ENCODE peak calls at places on chromosome 7, in ten cellular contexts. One of them, this sample, is unnamed.
A peak's percentile ranks its signal among the peaks of the same experiment; 100 is the strongest.

GRCh38 chr7:28986028-28986427 is 27.9 kb upstream of the TRIL start:
- DNase-seq in AG04450: no peak
- DNase-seq in PC-3: no peak
- DNase-seq in tibial artery: no peak
- DNase-seq in adrenal gland: no peak
- DNase-seq in CD4-positive, alpha-beta T cell: no peak
- DNase-seq in OCI-LY7: no peak
- DNase-seq in fibroblast of lung: no peak
- DNase-seq in endothelial cell: no peak
- DNase-seq in GM10248: no peak
- DNase-seq in this sample: no peak

GRCh38 chr7:70571986-70572385 is 560.0 kb upstream of the GALNT17 start:
- DNase-seq in AG04450: no peak
- DNase-seq in PC-3: no peak
- DNase-seq in tibial artery: no peak
- DNase-seq in adrenal gland: no peak
- DNase-seq in CD4-positive, alpha-beta T cell: no peak
- DNase-seq in OCI-LY7: no peak
- DNase-seq in fibroblast of lung: no peak
- DNase-seq in endothelial cell: no peak
- DNase-seq in GM10248: no peak
- DNase-seq in this sample: no peak

GRCh38 chr7:28708033-28708451 is 250.1 kb downstream of the TRIL start:
- DNase-seq in AG04450: no peak
- DNase-seq in PC-3: no peak
- DNase-seq in tibial artery: no peak
- DNase-seq in adrenal gland: no peak
- DNase-seq in CD4-positive, alpha-beta T cell: no peak
- DNase-seq in OCI-LY7: no peak
- DNase-seq in fibroblast of lung: peak; percentile 88
- DNase-seq in endothelial cell: no peak
- DNase-seq in GM10248: no peak
- DNase-seq in this sample: no peak

GRCh38 chr7:41104621-41105020 is 598.3 kb downstream of the INHBA start:
- DNase-seq in AG04450: no peak
- DNase-seq in PC-3: no peak
- DNase-seq in tibial artery: no peak
- DNase-seq in adrenal gland: no peak
- DNase-seq in CD4-positive, alpha-beta T cell: no peak
- DNase-seq in OCI-LY7: no peak
- DNase-seq in fibroblast of lung: peak; percentile 73
- DNase-seq in endothelial cell: no peak
- DNase-seq in GM10248: no peak
- DNase-seq in this sample: no peak

GRCh38 chr7:132059141-132059540 is 502.7 kb upstream of the PODXL start:
- DNase-seq in AG04450: no peak
- DNase-seq in PC-3: no peak
- DNase-seq in tibial artery: no peak
- DNase-seq in adrenal gland: no peak
- DNase-seq in CD4-positive, alpha-beta T cell: no peak
- DNase-seq in OCI-LY7: no peak
- DNase-seq in fibroblast of lung: no peak
- DNase-seq in endothelial cell: no peak
- DNase-seq in GM10248: no peak
- DNase-seq in this sample: no peak

GRCh38 chr7:149006345-149006725 is 22.0 kb downstream of the PDIA4 start:
- DNase-seq in AG04450: no peak
- DNase-seq in PC-3: no peak
- DNase-seq in tibial artery: no peak
- DNase-seq in adrenal gland: no peak
- DNase-seq in CD4-positive, alpha-beta T cell: no peak
- DNase-seq in OCI-LY7: no peak
- DNase-seq in fibroblast of lung: no peak
- DNase-seq in endothelial cell: no peak
- DNase-seq in GM10248: no peak
- DNase-seq in this sample: no peak

GRCh38 chr7:74219416-74219815 is 9.6 kb downstream of the LAT2 start:
- DNase-seq in AG04450: no peak
- DNase-seq in PC-3: no peak
- DNase-seq in tibial artery: no peak
- DNase-seq in adrenal gland: no peak
- DNase-seq in CD4-positive, alpha-beta T cell: no peak
- DNase-seq in OCI-LY7: no peak
- DNase-seq in fibroblast of lung: no peak
- DNase-seq in endothelial cell: no peak
- DNase-seq in GM10248: no peak
- DNase-seq in this sample: no peak

GRCh38 chr7:29005829-29006228 is 47.7 kb upstream of the TRIL start:
- DNase-seq in AG04450: no peak
- DNase-seq in PC-3: peak; percentile 46
- DNase-seq in tibial artery: no peak
- DNase-seq in adrenal gland: no peak
- DNase-seq in CD4-positive, alpha-beta T cell: no peak
- DNase-seq in OCI-LY7: no peak
- DNase-seq in fibroblast of lung: peak; percentile 73
- DNase-seq in endothelial cell: no peak
- DNase-seq in GM10248: no peak
- DNase-seq in this sample: no peak

GRCh38 chr7:139844779-139845442 is 15.8 kb downstream of the TBXAS1 start:
- DNase-seq in AG04450: no peak
- DNase-seq in PC-3: peak; percentile 14
- DNase-seq in tibial artery: no peak
- DNase-seq in adrenal gland: no peak
- DNase-seq in CD4-positive, alpha-beta T cell: no peak
- DNase-seq in OCI-LY7: no peak
- DNase-seq in fibroblast of lung: no peak
- DNase-seq in endothelial cell: no peak
- DNase-seq in GM10248: no peak
- DNase-seq in this sample: no peak

GRCh38 chr7:155508372-155509024 is 37.9 kb downstream of the CNPY1 start:
- DNase-seq in AG04450: no peak
- DNase-seq in PC-3: no peak
- DNase-seq in tibial artery: no peak
- DNase-seq in adrenal gland: no peak
- DNase-seq in CD4-positive, alpha-beta T cell: no peak
- DNase-seq in OCI-LY7: no peak
- DNase-seq in fibroblast of lung: no peak
- DNase-seq in endothelial cell: no peak
- DNase-seq in GM10248: no peak
- DNase-seq in this sample: no peak

GRCh38 chr7:97457054-97457453 is 274.8 kb upstream of the TAC1 start:
- DNase-seq in AG04450: no peak
- DNase-seq in PC-3: no peak
- DNase-seq in tibial artery: no peak
- DNase-seq in adrenal gland: no peak
- DNase-seq in CD4-positive, alpha-beta T cell: no peak
- DNase-seq in OCI-LY7: no peak
- DNase-seq in fibroblast of lung: no peak
- DNase-seq in endothelial cell: no peak
- DNase-seq in GM10248: no peak
- DNase-seq in this sample: no peak

GRCh38 chr7:34728156-34728555 is 70.1 kb downstream of the NPSR1 start:
- DNase-seq in AG04450: no peak
- DNase-seq in PC-3: no peak
- DNase-seq in tibial artery: no peak
- DNase-seq in adrenal gland: no peak
- DNase-seq in CD4-positive, alpha-beta T cell: no peak
- DNase-seq in OCI-LY7: no peak
- DNase-seq in fibroblast of lung: no peak
- DNase-seq in endothelial cell: no peak
- DNase-seq in GM10248: no peak
- DNase-seq in this sample: no peak

DNA sequence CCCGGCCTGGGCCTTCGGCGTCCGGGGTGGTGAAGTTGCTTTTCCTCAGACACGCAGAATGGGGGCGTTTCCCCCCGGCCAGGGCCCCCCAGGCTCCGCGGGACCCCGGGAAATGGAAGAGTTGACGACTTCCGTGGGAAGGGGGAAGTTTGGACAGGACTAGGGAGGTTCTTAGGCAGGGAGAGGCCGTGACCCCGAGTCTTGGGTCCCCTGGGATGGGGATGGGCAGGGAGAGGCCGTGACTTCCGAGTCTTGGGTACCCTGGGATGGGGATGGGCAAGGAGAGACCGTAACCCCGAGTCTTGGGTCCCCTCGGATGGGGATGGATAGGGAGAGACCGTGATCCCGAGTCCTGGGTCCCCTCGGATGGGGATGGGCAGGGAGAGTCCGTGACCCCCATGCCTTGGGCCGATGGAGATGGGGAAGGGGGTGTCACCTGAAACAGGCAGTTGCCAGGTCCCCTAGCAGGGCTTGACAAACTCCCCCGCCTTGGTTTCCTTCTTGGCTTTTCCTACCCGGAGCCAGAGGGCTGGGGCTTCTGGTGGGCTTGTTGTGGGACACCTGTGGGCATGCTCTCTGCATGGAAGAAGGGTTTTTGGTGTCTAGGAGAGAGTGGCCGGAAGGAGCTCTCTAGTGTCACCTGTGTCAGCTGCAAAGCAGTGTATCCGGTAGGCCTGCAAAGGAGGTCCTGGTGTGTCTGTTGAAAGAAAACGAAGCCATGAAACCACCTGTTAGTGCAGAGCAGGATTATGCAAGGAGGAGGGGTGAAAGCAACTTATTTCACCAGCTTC is 1.1 kb downstream of the TRRAP start:
- DNase-seq in AG04450: no peak
- DNase-seq in PC-3: peak; percentile 59
- DNase-seq in tibial artery: no peak
- DNase-seq in adrenal gland: no peak
- DNase-seq in CD4-positive, alpha-beta T cell: peak; percentile 55
- DNase-seq in OCI-LY7: peak; percentile 96
- DNase-seq in fibroblast of lung: no peak
- DNase-seq in endothelial cell: no peak
- DNase-seq in GM10248: peak; percentile 78
- DNase-seq in this sample: peak; percentile 34
- TF ChIP-seq CTCF in AG04450: no peak
- TF ChIP-seq CTCF in PC-3: peak; percentile 49
- TF ChIP-seq CTCF in tibial artery: no peak
- TF ChIP-seq CTCF in adrenal gland: no peak
- TF ChIP-seq CTCF in CD4-positive, alpha-beta T cell: peak; percentile 71
- TF ChIP-seq CTCF in OCI-LY7: peak; percentile 63
- TF ChIP-seq CTCF in fibroblast of lung: no peak
- TF ChIP-seq CTCF in endothelial cell: peak; percentile 10
- TF ChIP-seq CTCF in GM10248: peak; percentile 46
- TF ChIP-seq CTCF in this sample: no peak

GRCh38 chr7:109206196-109206595 is 636.5 kb downstream of the DNAJB9 start:
- DNase-seq in AG04450: no peak
- DNase-seq in PC-3: no peak
- DNase-seq in tibial artery: no peak
- DNase-seq in adrenal gland: no peak
- DNase-seq in CD4-positive, alpha-beta T cell: no peak
- DNase-seq in OCI-LY7: no peak
- DNase-seq in fibroblast of lung: no peak
- DNase-seq in endothelial cell: no peak
- DNase-seq in GM10248: no peak
- DNase-seq in this sample: no peak
- TF ChIP-seq CTCF in AG04450: no peak
- TF ChIP-seq CTCF in PC-3: peak; percentile 17
- TF ChIP-seq CTCF in tibial artery: no peak
- TF ChIP-seq CTCF in adrenal gland: no peak
- TF ChIP-seq CTCF in CD4-positive, alpha-beta T cell: no peak
- TF ChIP-seq CTCF in OCI-LY7: peak; percentile 54
- TF ChIP-seq CTCF in fibroblast of lung: no peak
- TF ChIP-seq CTCF in endothelial cell: no peak
- TF ChIP-seq CTCF in GM10248: peak; percentile 3
- TF ChIP-seq CTCF in this sample: no peak

GRCh38 chr7:106875508-106875907 is 10.4 kb downstream of the PIK3CG start:
- DNase-seq in AG04450: no peak
- DNase-seq in PC-3: no peak
- DNase-seq in tibial artery: no peak
- DNase-seq in adrenal gland: no peak
- DNase-seq in CD4-positive, alpha-beta T cell: no peak
- DNase-seq in OCI-LY7: no peak
- DNase-seq in fibroblast of lung: no peak
- DNase-seq in endothelial cell: no peak
- DNase-seq in GM10248: no peak
- DNase-seq in this sample: no peak
- TF ChIP-seq CTCF in AG04450: no peak
- TF ChIP-seq CTCF in PC-3: no peak
- TF ChIP-seq CTCF in tibial artery: no peak
- TF ChIP-seq CTCF in adrenal gland: no peak
- TF ChIP-seq CTCF in CD4-positive, alpha-beta T cell: no peak
- TF ChIP-seq CTCF in OCI-LY7: no peak
- TF ChIP-seq CTCF in fibroblast of lung: no peak
- TF ChIP-seq CTCF in endothelial cell: no peak
- TF ChIP-seq CTCF in GM10248: no peak
- TF ChIP-seq CTCF in this sample: no peak

GRCh38 chr7:121558288-121558687 is 162.2 kb upstream of the FAM3C start:
- DNase-seq in AG04450: no peak
- DNase-seq in PC-3: no peak
- DNase-seq in tibial artery: no peak
- DNase-seq in adrenal gland: no peak
- DNase-seq in CD4-positive, alpha-beta T cell: no peak
- DNase-seq in OCI-LY7: no peak
- DNase-seq in fibroblast of lung: no peak
- DNase-seq in endothelial cell: no peak
- DNase-seq in GM10248: no peak
- DNase-seq in this sample: no peak

GRCh38 chr7:121562274-121562673 is 166.2 kb upstream of the FAM3C start:
- DNase-seq in AG04450: no peak
- DNase-seq in PC-3: no peak
- DNase-seq in tibial artery: no peak
- DNase-seq in adrenal gland: no peak
- DNase-seq in CD4-positive, alpha-beta T cell: no peak
- DNase-seq in OCI-LY7: no peak
- DNase-seq in fibroblast of lung: peak; percentile 61
- DNase-seq in endothelial cell: no peak
- DNase-seq in GM10248: no peak
- DNase-seq in this sample: no peak

GRCh38 chr7:121557034-121557892 is 161.2 kb upstream of the FAM3C start:
- DNase-seq in AG04450: no peak
- DNase-seq in PC-3: peak; percentile 50
- DNase-seq in tibial artery: no peak
- DNase-seq in adrenal gland: no peak
- DNase-seq in CD4-positive, alpha-beta T cell: no peak
- DNase-seq in OCI-LY7: no peak
- DNase-seq in fibroblast of lung: peak; percentile 27
- DNase-seq in endothelial cell: no peak
- DNase-seq in GM10248: no peak
- DNase-seq in this sample: no peak

GRCh38 chr7:121561717-121562116 is 165.6 kb upstream of the FAM3C start:
- DNase-seq in AG04450: no peak
- DNase-seq in PC-3: no peak
- DNase-seq in tibial artery: no peak
- DNase-seq in adrenal gland: no peak
- DNase-seq in CD4-positive, alpha-beta T cell: no peak
- DNase-seq in OCI-LY7: no peak
- DNase-seq in fibroblast of lung: no peak
- DNase-seq in endothelial cell: no peak
- DNase-seq in GM10248: no peak
- DNase-seq in this sample: no peak

DNA sequence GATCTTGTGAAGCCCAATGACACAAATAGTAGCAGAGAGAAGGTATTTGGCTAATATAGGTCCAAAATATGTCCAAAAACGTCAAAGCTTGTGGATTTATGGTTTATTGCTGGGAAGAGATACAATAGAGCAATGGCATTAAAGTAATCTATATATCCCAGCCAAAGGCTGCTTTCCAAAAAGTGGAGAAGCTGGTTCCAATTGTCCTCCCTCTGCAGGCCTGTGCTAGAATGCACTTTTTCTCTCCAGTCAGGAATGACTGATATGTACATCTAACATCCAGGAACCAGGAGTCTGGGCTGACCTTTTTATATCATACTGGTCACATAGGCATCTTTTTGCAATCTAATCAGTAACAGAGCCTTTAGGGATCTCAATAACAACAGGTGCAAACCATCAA is 167.1 kb upstream of the FAM3C start:
- DNase-seq in AG04450: no peak
- DNase-seq in PC-3: peak; percentile 49
- DNase-seq in tibial artery: no peak
- DNase-seq in adrenal gland: no peak
- DNase-seq in CD4-positive, alpha-beta T cell: no peak
- DNase-seq in OCI-LY7: no peak
- DNase-seq in fibroblast of lung: no peak
- DNase-seq in endothelial cell: peak; percentile 18
- DNase-seq in GM10248: no peak
- DNase-seq in this sample: no peak
- TF ChIP-seq CTCF in AG04450: peak; percentile 35
- TF ChIP-seq CTCF in PC-3: peak; percentile 48
- TF ChIP-seq CTCF in tibial artery: no peak
- TF ChIP-seq CTCF in adrenal gland: no peak
- TF ChIP-seq CTCF in CD4-positive, alpha-beta T cell: no peak
- TF ChIP-seq CTCF in OCI-LY7: no peak
- TF ChIP-seq CTCF in fibroblast of lung: peak; percentile 27
- TF ChIP-seq CTCF in endothelial cell: peak; percentile 49
- TF ChIP-seq CTCF in GM10248: no peak
- TF ChIP-seq CTCF in this sample: no peak

This sample was measured in activated B cell treated with CpG ODN at 0.5 μM for 24 hours.